ENCODE peak calls at places on chromosomes 2 and 18, in eight cellular contexts. A is AG08396; V is heart left ventricle; D is activated naive CD8-positive, alpha-beta T cell treated with anti-CD3 and anti-CD28 coated beads, Interleukin-2, amount 50 U/mL, for 24 hours; G is NB4; B is NCI-H446 treated with DMSO at 0.1 percent for 48 hours; T is 8988T; J is NCI-H1694 treated with DMSO at 0.1 percent for 48 hours. I is an unnamed sample.

GRCh38 chr2:45851576-45852304 is 200.3 kb downstream of the PRKCE start:
- DNase-seq in A (peak), V (no peak), D (no peak), G (peak), B (no peak), T (no peak), J (no peak), I (no peak)

GRCh38 chr2:20693317-20693716 is 26.4 kb downstream of the GDF7 start:
- DNase-seq in A (no peak), V (no peak), D (no peak), G (no peak), B (no peak), T (no peak), J (no peak), I (no peak)

GRCh38 chr2:102070058-102070642 is 72.4 kb upstream of the IL1R1 start:
- DNase-seq in A (peak), V (peak), D (no peak), G (no peak), B (no peak), T (no peak), J (no peak), I (no peak)

GRCh38 chr18:23133860-23134779 is 1.2 kb upstream of the CABLES1 start:
- DNase-seq in A (no peak), V (no peak), D (peak), G (peak), B (peak), T (peak), J (peak), I (peak)

GRCh38 chr2:134261398-134262131 is 7.7 kb downstream of the MGAT5 start:
- DNase-seq in A (peak), V (no peak), D (no peak), G (peak), B (no peak), T (no peak), J (no peak), I (no peak)

GRCh38 chr2:85418132-85419008 is at the start of gene SH2D6:
- DNase-seq in A (peak), V (peak), D (peak), G (peak), B (peak), T (peak), J (peak), I (no peak)

GRCh38 chr18:79164696-79165095 is 95.5 kb downstream of the ATP9B start:
- DNase-seq in A (no peak), V (no peak), D (no peak), G (no peak), B (no peak), T (no peak), J (no peak), I (no peak)

GRCh38 chr18:75868031-75868430 is 440.5 kb upstream of the SMIM21 start:
- DNase-seq in A (no peak), V (no peak), D (no peak), G (no peak), B (no peak), T (no peak), J (no peak), I (no peak)

GRCh38 chr2:190162851-190163250 is 100.3 kb upstream of the MSTN start:
- DNase-seq in A (no peak), V (no peak), D (no peak), G (no peak), B (no peak), T (no peak), J (no peak), I (no peak)

GRCh38 chr2:238895901-238896600 is 48.2 kb downstream of the TWIST2 start:
- DNase-seq in A (peak), V (peak), D (no peak), G (no peak), B (no peak), T (peak), J (no peak), I (no peak)

GRCh38 chr2:108907822-108908716 is 81.0 kb downstream of the EDAR start:
- DNase-seq in A (no peak), V (no peak), D (no peak), G (no peak), B (no peak), T (no peak), J (no peak), I (no peak)

GRCh38 chr2:57434952-57435351 is 611.7 kb upstream of the VRK2 start:
- DNase-seq in A (no peak), V (no peak), D (no peak), G (no peak), B (no peak), T (no peak), J (no peak), I (no peak)

GRCh38 chr2:38148501-38148900 is 72.5 kb upstream of the CYP1B1 start:
- DNase-seq in A (peak), V (no peak), D (no peak), G (peak), B (no peak), T (no peak), J (no peak), I (no peak)

GRCh38 chr2:119332953-119333352 is 33.7 kb downstream of the C2orf76 start:
- DNase-seq in A (no peak), V (no peak), D (no peak), G (no peak), B (no peak), T (no peak), J (no peak), I (no peak)

GRCh38 chr18:43277164-43277600 is at the start of gene SYT4:
- DNase-seq in A (peak), V (peak), D (no peak), G (peak), B (peak), T (no peak), J (peak), I (peak)

GRCh38 chr2:208880171-208880570 is 473.6 kb downstream of the PTH2R start:
- DNase-seq in A (no peak), V (no peak), D (no peak), G (no peak), B (no peak), T (no peak), J (no peak), I (no peak)

GRCh38 chr2:110983130-110983529 is 137.6 kb upstream of the BCL2L11 start:
- DNase-seq in A (no peak), V (no peak), D (no peak), G (peak), B (no peak), T (no peak), J (no peak), I (no peak)

GRCh38 chr2:233857511-233858118 is 3.3 kb upstream of the HJURP start:
- DNase-seq in A (peak), V (no peak), D (peak), G (peak), B (no peak), T (no peak), J (no peak), I (no peak)

GRCh38 chr2:150570712-150571111 is 83.2 kb upstream of the RND3 start:
- DNase-seq in A (peak), V (no peak), D (no peak), G (no peak), B (no peak), T (peak), J (no peak), I (no peak)